ENCODE peak calls at places on chromosomes 6 and 20, in five cellular contexts. One of them, this sample, is unnamed.

GRCh38 chr20:2468581-2469407 is 1.8 kb downstream of the SNRPB start:
- DNase-seq in body of pancreas: no peak
- DNase-seq in tibial nerve: no peak
- DNase-seq in GM13976: no peak
- DNase-seq in activated B cell treated with CpG ODN at 0.5 μM for 24 hours: no peak
- DNase-seq in this sample: no peak

GRCh38 chr6:16759181-16759645 is 2.0 kb downstream of the ATXN1 start:
- DNase-seq in body of pancreas: no peak
- DNase-seq in tibial nerve: no peak
- DNase-seq in GM13976: no peak
- DNase-seq in activated B cell treated with CpG ODN at 0.5 μM for 24 hours: no peak
- DNase-seq in this sample: no peak

GRCh38 chr6:67362976-67363375 is 1272.1 kb upstream of the ADGRB3 start:
- DNase-seq in body of pancreas: no peak
- DNase-seq in tibial nerve: no peak
- DNase-seq in GM13976: no peak
- DNase-seq in activated B cell treated with CpG ODN at 0.5 μM for 24 hours: no peak
- DNase-seq in this sample: no peak

GRCh38 chr6:125099211-125100017 is 54.2 kb upstream of the TPD52L1 start:
- DNase-seq in body of pancreas: peak
- DNase-seq in tibial nerve: no peak
- DNase-seq in GM13976: peak
- DNase-seq in activated B cell treated with CpG ODN at 0.5 μM for 24 hours: no peak
- DNase-seq in this sample: peak

GRCh38 chr6:12720310-12720709 is 3.7 kb downstream of the PHACTR1 start:
- DNase-seq in body of pancreas: no peak
- DNase-seq in tibial nerve: no peak
- DNase-seq in GM13976: no peak
- DNase-seq in activated B cell treated with CpG ODN at 0.5 μM for 24 hours: no peak
- DNase-seq in this sample: no peak

GRCh38 chr6:10742251-10742650 is 5.4 kb upstream of the TMEM14B start:
- DNase-seq in body of pancreas: no peak
- DNase-seq in tibial nerve: no peak
- DNase-seq in GM13976: no peak
- DNase-seq in activated B cell treated with CpG ODN at 0.5 μM for 24 hours: no peak
- DNase-seq in this sample: no peak

GRCh38 chr6:32825966-32826365 is 9.2 kb upstream of the HLA-DOB start:
- DNase-seq in body of pancreas: no peak
- DNase-seq in tibial nerve: no peak
- DNase-seq in GM13976: no peak
- DNase-seq in activated B cell treated with CpG ODN at 0.5 μM for 24 hours: no peak
- DNase-seq in this sample: no peak

GRCh38 chr20:38935285-38935684 is 9.1 kb downstream of the FAM83D start:
- DNase-seq in body of pancreas: no peak
- DNase-seq in tibial nerve: no peak
- DNase-seq in GM13976: no peak
- DNase-seq in activated B cell treated with CpG ODN at 0.5 μM for 24 hours: no peak
- DNase-seq in this sample: no peak

GRCh38 chr20:2871111-2871465 is 2.2 kb upstream of the PTPRA start:
- DNase-seq in body of pancreas: no peak
- DNase-seq in tibial nerve: no peak
- DNase-seq in GM13976: no peak
- DNase-seq in activated B cell treated with CpG ODN at 0.5 μM for 24 hours: no peak
- DNase-seq in this sample: no peak

GRCh38 chr6:144744720-144745119 is 459.6 kb downstream of the UTRN start:
- DNase-seq in body of pancreas: no peak
- DNase-seq in tibial nerve: no peak
- DNase-seq in GM13976: no peak
- DNase-seq in activated B cell treated with CpG ODN at 0.5 μM for 24 hours: no peak
- DNase-seq in this sample: no peak

GRCh38 chr20:63487781-63488241 is 11.1 kb downstream of the EEF1A2 start:
- DNase-seq in body of pancreas: no peak
- DNase-seq in tibial nerve: no peak
- DNase-seq in GM13976: no peak
- DNase-seq in activated B cell treated with CpG ODN at 0.5 μM for 24 hours: no peak
- DNase-seq in this sample: no peak

GRCh38 chr6:52271852-52272460 is 12.6 kb downstream of the MCM3 start:
- DNase-seq in body of pancreas: no peak
- DNase-seq in tibial nerve: no peak
- DNase-seq in GM13976: no peak
- DNase-seq in activated B cell treated with CpG ODN at 0.5 μM for 24 hours: no peak
- DNase-seq in this sample: no peak

GRCh38 chr6:116165596-116165995 is 39.7 kb upstream of the COL10A1 start:
- DNase-seq in body of pancreas: no peak
- DNase-seq in tibial nerve: no peak
- DNase-seq in GM13976: no peak
- DNase-seq in activated B cell treated with CpG ODN at 0.5 μM for 24 hours: peak
- DNase-seq in this sample: no peak

GRCh38 chr20:53763707-53764415 is 170.2 kb upstream of the ZNF217 start:
- DNase-seq in body of pancreas: peak
- DNase-seq in tibial nerve: no peak
- DNase-seq in GM13976: no peak
- DNase-seq in activated B cell treated with CpG ODN at 0.5 μM for 24 hours: no peak
- DNase-seq in this sample: no peak

GRCh38 chr20:50308513-50309279 is 118.1 kb downstream of the CEBPB start:
- DNase-seq in body of pancreas: peak
- DNase-seq in tibial nerve: peak
- DNase-seq in GM13976: no peak
- DNase-seq in activated B cell treated with CpG ODN at 0.5 μM for 24 hours: no peak
- DNase-seq in this sample: no peak
- TF ChIP-seq CTCF in body of pancreas: no peak
- TF ChIP-seq CTCF in tibial nerve: peak
- TF ChIP-seq CTCF in GM13976: no peak
- TF ChIP-seq CTCF in activated B cell treated with CpG ODN at 0.5 μM for 24 hours: no peak
- TF ChIP-seq CTCF in this sample: no peak

GRCh38 chr6:42093582-42094329 is 43.4 kb downstream of the TAF8 start:
- DNase-seq in body of pancreas: peak
- DNase-seq in tibial nerve: no peak
- DNase-seq in GM13976: no peak
- DNase-seq in activated B cell treated with CpG ODN at 0.5 μM for 24 hours: no peak
- DNase-seq in this sample: no peak
- TF ChIP-seq CTCF in body of pancreas: no peak
- TF ChIP-seq CTCF in tibial nerve: no peak
- TF ChIP-seq CTCF in GM13976: no peak
- TF ChIP-seq CTCF in activated B cell treated with CpG ODN at 0.5 μM for 24 hours: no peak
- TF ChIP-seq CTCF in this sample: no peak

DNA sequence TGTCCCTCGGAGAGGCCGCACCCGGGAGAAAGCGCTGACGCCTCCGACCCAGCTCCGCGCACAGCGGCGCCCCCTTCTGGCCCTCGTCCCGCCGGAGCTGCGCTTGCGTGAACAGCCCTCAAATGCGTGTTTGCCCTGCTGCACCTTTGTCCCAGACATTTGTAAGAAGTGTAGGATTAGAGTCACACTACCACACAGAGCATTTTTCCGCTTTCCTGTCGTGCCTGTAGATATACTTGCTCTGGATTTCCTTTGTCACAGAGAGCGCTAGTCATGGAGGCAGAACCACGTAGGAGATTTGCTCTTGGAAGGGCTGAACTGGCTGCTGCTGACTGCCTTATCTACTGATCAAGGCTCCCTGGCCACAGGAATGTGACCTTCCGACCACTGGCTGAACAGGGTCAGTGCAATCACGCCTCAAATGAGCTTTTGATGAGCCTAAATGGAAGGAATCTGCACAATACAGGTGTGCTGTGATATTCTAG is 62.3 kb downstream of the PAX1 start:
- DNase-seq in body of pancreas: no peak
- DNase-seq in tibial nerve: no peak
- DNase-seq in GM13976: no peak
- DNase-seq in activated B cell treated with CpG ODN at 0.5 μM for 24 hours: no peak
- DNase-seq in this sample: no peak
- TF ChIP-seq CTCF in body of pancreas: no peak
- TF ChIP-seq CTCF in tibial nerve: peak
- TF ChIP-seq CTCF in GM13976: no peak
- TF ChIP-seq CTCF in activated B cell treated with CpG ODN at 0.5 μM for 24 hours: no peak
- TF ChIP-seq CTCF in this sample: no peak

GRCh38 chr20:33948480-33948879 is 45.2 kb upstream of the RALY start:
- DNase-seq in body of pancreas: no peak
- DNase-seq in tibial nerve: no peak
- DNase-seq in GM13976: no peak
- DNase-seq in activated B cell treated with CpG ODN at 0.5 μM for 24 hours: no peak
- DNase-seq in this sample: no peak
- TF ChIP-seq CTCF in body of pancreas: no peak
- TF ChIP-seq CTCF in tibial nerve: no peak
- TF ChIP-seq CTCF in GM13976: no peak
- TF ChIP-seq CTCF in activated B cell treated with CpG ODN at 0.5 μM for 24 hours: no peak
- TF ChIP-seq CTCF in this sample: no peak

GRCh38 chr6:70208235-70208790 is 94.6 kb downstream of the COL9A1 start:
- DNase-seq in body of pancreas: no peak
- DNase-seq in tibial nerve: no peak
- DNase-seq in GM13976: no peak
- DNase-seq in activated B cell treated with CpG ODN at 0.5 μM for 24 hours: no peak
- DNase-seq in this sample: no peak

GRCh38 chr6:70215460-70215859 is 87.4 kb downstream of the COL9A1 start:
- DNase-seq in body of pancreas: no peak
- DNase-seq in tibial nerve: no peak
- DNase-seq in GM13976: no peak
- DNase-seq in activated B cell treated with CpG ODN at 0.5 μM for 24 hours: no peak
- DNase-seq in this sample: no peak

GRCh38 chr6:70210462-70210861 is 92.4 kb downstream of the COL9A1 start:
- DNase-seq in body of pancreas: no peak
- DNase-seq in tibial nerve: no peak
- DNase-seq in GM13976: no peak
- DNase-seq in activated B cell treated with CpG ODN at 0.5 μM for 24 hours: no peak
- DNase-seq in this sample: peak
- TF ChIP-seq CTCF in body of pancreas: peak
- TF ChIP-seq CTCF in tibial nerve: peak
- TF ChIP-seq CTCF in GM13976: no peak
- TF ChIP-seq CTCF in activated B cell treated with CpG ODN at 0.5 μM for 24 hours: no peak
- TF ChIP-seq CTCF in this sample: peak

GRCh38 chr6:6925391-6926164 is 182.2 kb upstream of the RREB1 start:
- DNase-seq in body of pancreas: no peak
- DNase-seq in tibial nerve: no peak
- DNase-seq in GM13976: no peak
- DNase-seq in activated B cell treated with CpG ODN at 0.5 μM for 24 hours: no peak
- DNase-seq in this sample: no peak

GRCh38 chr6:6930223-6930880 is 177.4 kb upstream of the RREB1 start:
- DNase-seq in body of pancreas: no peak
- DNase-seq in tibial nerve: no peak
- DNase-seq in GM13976: no peak
- DNase-seq in activated B cell treated with CpG ODN at 0.5 μM for 24 hours: no peak
- DNase-seq in this sample: no peak

GRCh38 chr6:6924708-6925107 is 183.1 kb upstream of the RREB1 start:
- DNase-seq in body of pancreas: no peak
- DNase-seq in tibial nerve: no peak
- DNase-seq in GM13976: no peak
- DNase-seq in activated B cell treated with CpG ODN at 0.5 μM for 24 hours: no peak
- DNase-seq in this sample: no peak

GRCh38 chr6:6931047-6932025 is 176.4 kb upstream of the RREB1 start:
- DNase-seq in body of pancreas: no peak
- DNase-seq in tibial nerve: no peak
- DNase-seq in GM13976: peak
- DNase-seq in activated B cell treated with CpG ODN at 0.5 μM for 24 hours: no peak
- DNase-seq in this sample: no peak

DNA sequence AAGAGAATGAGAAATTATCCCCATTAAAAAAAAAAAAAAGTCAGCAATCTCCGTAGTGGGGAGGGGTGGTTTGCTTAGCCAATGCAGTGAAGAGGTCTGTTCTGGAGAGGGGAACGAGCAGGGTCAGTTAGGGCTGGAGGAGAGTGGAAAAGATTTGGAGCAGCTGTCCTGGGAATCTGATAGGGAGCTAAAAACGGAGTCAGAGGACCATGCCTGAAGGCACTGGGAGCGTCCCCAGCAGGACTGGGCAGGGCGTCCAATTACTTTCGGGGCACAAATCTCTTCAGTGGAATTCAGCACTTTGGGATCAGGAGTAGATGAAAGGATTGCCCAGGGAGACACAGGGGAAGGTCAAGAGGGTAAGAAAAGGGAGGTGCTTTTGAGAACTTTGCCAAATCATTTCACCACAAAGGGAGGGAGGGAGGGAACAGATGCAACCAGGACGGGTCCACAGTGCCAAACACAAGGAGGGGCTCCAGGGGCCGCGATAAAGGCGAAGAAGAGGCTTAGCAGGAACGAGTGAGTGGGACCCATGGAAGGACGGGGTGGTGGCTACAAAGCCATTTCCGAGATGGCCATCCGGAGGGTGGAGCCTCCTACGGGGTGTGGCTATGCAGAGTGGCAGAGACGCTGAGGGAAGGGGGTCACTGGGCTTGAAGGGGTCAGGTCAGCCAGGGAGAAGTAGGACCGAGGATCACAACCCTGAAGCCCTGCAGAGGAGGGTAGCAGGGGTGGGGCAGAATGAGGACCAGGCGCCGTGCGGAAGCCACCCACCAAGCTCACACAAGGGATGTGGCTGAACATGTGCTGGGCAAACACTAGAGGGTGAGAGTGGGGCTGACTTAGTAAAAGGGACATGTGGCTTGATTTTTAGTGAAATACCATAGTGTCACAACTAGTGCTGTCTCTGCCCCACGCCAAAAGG is 180.1 kb upstream of the RREB1 start:
- DNase-seq in body of pancreas: no peak
- DNase-seq in tibial nerve: no peak
- DNase-seq in GM13976: peak
- DNase-seq in activated B cell treated with CpG ODN at 0.5 μM for 24 hours: no peak
- DNase-seq in this sample: no peak
- TF ChIP-seq CTCF in body of pancreas: no peak
- TF ChIP-seq CTCF in tibial nerve: no peak
- TF ChIP-seq CTCF in GM13976: no peak
- TF ChIP-seq CTCF in activated B cell treated with CpG ODN at 0.5 μM for 24 hours: no peak
- TF ChIP-seq CTCF in this sample: no peak